ENCODE peak calls at places on chromosomes 12 and 14, in eight cellular contexts. L is suprapubic skin, A is HepG2, Z is transverse colon, C is spleen, G is prostate gland, Y is SK-N-SH, K is stomach. U is an unnamed sample. For H3K9me3 and H3K4me1, the result is how much of the 10 kb centered on the place peaks cover.

GRCh38 chr14:92880851-92881250 is 42.1 kb upstream of the CHGA start:
- DNase-seq in A (peak), K (no peak), C (no peak), Z (no peak), L (no peak), G (peak), Y (peak), U (no peak)

GRCh38 chr14:35380794-35381193 is 23.8 kb downstream of the NFKBIA start:
- DNase-seq in G (no peak), L (no peak), Z (peak), A (no peak), Y (no peak), C (no peak), K (no peak), U (no peak)

GRCh38 chr12:85920324-85920947 is 46.3 kb downstream of the NTS start:
- DNase-seq in C (no peak), Z (no peak), K (no peak), A (peak), Y (peak), G (no peak), L (no peak), U (no peak)

GRCh38 chr12:76713130-76713529 is 50.8 kb upstream of the ZDHHC17 start:
- DNase-seq in G (no peak), Z (no peak), C (no peak), K (no peak), L (no peak), Y (no peak), A (peak), U (no peak)

GRCh38 chr12:43776498-43776897 is 17.7 kb downstream of the IRAK4 start:
- DNase-seq in G (peak), C (no peak), Y (peak), Z (no peak), K (no peak), L (no peak), A (peak), U (no peak)

GRCh38 chr12:50562485-50563433 is 58.0 kb downstream of the DIP2B start:
- DNase-seq in C (no peak), Y (no peak), K (no peak), Z (no peak), G (no peak), L (no peak), A (no peak), U (no peak)

GRCh38 chr12:65962921-65963883 is 138.9 kb downstream of the HMGA2 start:
- DNase-seq in Y (peak), A (no peak), L (no peak), C (no peak), K (no peak), G (no peak), Z (peak), U (no peak)

GRCh38 chr12:41100572-41100971 is 87.5 kb upstream of the PDZRN4 start:
- DNase-seq in A (no peak), G (no peak), L (no peak), K (no peak), Z (no peak), C (no peak), Y (no peak), U (no peak)

GRCh38 chr12:117571321-117571720 is 209.9 kb upstream of the NOS1 start:
- DNase-seq in A (no peak), K (no peak), G (no peak), L (no peak), C (no peak), Z (no peak), Y (no peak), U (no peak)

GRCh38 chr12:31008241-31008711 is 65.4 kb upstream of the DDX11 start:
- DNase-seq in K (no peak), G (no peak), Z (no peak), C (peak), A (no peak), L (no peak), Y (no peak), U (no peak)

GRCh38 chr12:109894939-109895338 is 5.1 kb upstream of the TCHP start:
- DNase-seq in Z (no peak), C (peak), Y (no peak), A (no peak), G (no peak), L (no peak), K (no peak), U (no peak)

GRCh38 chr14:57692671-57693070 is 173.2 kb downstream of the SLC35F4 start:
- DNase-seq in Z (no peak), Y (peak), L (no peak), A (peak), G (no peak), C (no peak), K (no peak), U (no peak)

GRCh38 chr12:34600592-34601462 is 578.5 kb downstream of the ALG10 start:
- DNase-seq in Y (peak), C (peak), K (no peak), A (no peak), Z (no peak), L (peak), G (no peak), U (peak)

GRCh38 chr12:34599530-34600513 is 577.5 kb downstream of the ALG10 start:
- DNase-seq in Z (no peak), A (no peak), K (no peak), Y (peak), L (peak), C (peak), G (no peak), U (no peak)

GRCh38 chr12:34598352-34598827 is 576.1 kb downstream of the ALG10 start:
- DNase-seq in Y (peak), L (peak), A (no peak), Z (no peak), G (no peak), K (no peak), C (peak), U (no peak)

GRCh38 chr12:34597548-34598351 is 575.5 kb downstream of the ALG10 start:
- DNase-seq in Y (no peak), K (peak), A (no peak), C (peak), L (peak), G (no peak), Z (peak), U (peak)

DNA sequence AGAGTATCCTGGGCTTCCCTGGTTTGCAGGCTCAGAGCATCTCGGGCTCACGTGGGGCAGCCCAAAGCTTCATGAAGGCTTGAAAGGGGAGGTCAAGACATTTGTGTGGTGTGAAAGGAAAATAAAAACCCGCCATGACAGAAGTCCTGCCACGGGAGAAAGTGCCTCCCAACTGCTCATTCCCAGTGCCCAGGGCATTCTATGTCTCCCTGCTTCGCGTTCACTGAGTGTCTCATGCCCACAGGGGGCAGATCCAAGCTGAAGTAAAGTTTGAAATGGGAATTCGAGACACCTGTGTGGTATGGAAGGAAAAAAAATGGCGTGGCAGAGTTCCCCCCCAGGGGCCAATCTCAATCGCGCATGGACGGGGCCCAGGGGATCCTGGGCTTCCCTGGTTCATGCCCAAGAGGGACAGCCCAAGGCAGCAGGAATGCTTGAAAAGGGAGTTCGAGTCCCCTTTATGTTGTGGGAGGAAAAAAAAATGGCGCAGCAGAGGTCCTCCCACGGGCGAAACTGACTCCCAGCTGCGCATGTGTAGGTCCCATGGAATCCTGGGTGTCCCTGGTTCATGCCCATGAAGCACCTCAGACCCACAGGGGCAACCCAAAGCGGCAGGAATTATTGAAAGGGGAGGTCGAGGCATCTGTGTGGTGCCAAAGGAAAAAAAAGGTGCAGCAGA is 576.7 kb downstream of the ALG10 start:
- DNase-seq in Y (no peak), Z (no peak), C (peak), A (no peak), K (peak), L (peak), G (no peak), U (peak)
- H3K9me3 ChIP-seq in Y (under half), Z (half or more), C (half or more), A (half or more), K (under half), L (half or more), G (under half), U (half or more)

GRCh38 chr12:57239587-57240068 is 10.1 kb downstream of the SHMT2 start:
- DNase-seq in K (no peak), L (no peak), G (no peak), A (no peak), Z (no peak), Y (no peak), C (no peak), U (no peak)
- H3K4me1 ChIP-seq in K (half or more), L (half or more), G (under half), A (half or more), Z (half or more), Y (half or more), C (half or more), U (half or more)

GRCh38 chr14:54182419-54183040 is 214.3 kb upstream of the CDKN3 start:
- DNase-seq in L (no peak), Y (no peak), A (peak), Z (no peak), K (no peak), G (no peak), C (no peak), U (no peak)
- TF ChIP-seq POLR2AphosphoS5 in L (no peak), Y (no peak), A (no peak), Z (no peak), K (no peak), G (no peak), C (no peak), U (no peak)

GRCh38 chr14:105927661-105928060 is 401.3 kb downstream of the TMEM121 start:
- DNase-seq in A (no peak), L (peak), G (no peak), K (no peak), C (peak), Y (no peak), Z (peak), U (no peak)

GRCh38 chr14:105927094-105927475 is 400.7 kb downstream of the TMEM121 start:
- DNase-seq in C (peak), Z (no peak), A (no peak), L (no peak), K (no peak), G (no peak), Y (no peak), U (no peak)

GRCh38 chr14:105930572-105930971 is 404.2 kb downstream of the TMEM121 start:
- DNase-seq in A (no peak), Y (no peak), C (peak), K (no peak), L (peak), Z (no peak), G (no peak), U (no peak)

GRCh38 chr14:105931808-105932483 is 405.6 kb downstream of the TMEM121 start:
- DNase-seq in K (peak), C (no peak), Y (peak), Z (no peak), L (no peak), A (no peak), G (no peak), U (no peak)

DNA sequence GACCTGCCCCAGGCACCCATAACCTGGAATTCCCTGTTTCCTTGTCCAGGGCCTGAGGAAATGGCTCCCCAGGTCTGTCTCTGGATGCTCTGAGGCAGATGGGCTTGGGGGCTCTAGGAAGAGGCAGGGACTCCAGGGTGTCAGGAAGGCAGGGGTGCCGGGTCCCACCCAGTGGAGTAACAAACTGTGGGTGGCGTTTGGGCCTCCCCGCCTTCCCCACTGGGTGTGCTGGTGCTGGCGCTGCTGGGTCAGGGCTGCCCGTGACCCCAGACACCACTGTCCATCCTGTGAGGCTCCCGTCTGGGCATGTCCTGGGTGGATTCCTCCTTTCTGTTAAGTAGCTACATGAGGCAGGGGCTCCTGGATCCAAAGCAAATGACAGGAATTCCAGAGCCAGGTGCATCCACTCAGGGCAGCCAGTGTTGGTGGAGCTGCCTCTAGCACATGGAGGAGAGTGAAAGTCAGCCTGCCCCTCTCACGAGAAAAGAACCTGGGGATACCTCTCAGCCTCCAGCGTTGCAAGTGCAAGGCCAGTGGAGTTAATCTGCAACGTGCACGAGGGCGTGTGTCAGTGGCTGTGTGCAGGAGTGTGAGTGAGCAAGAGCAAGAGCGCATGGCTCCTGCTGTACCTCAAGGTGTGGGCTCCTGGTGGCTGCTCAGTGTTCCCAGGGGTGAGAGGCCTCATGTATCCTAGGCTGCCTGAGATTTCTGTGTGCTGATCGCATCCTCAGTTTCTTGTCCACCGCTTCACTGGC is 403.1 kb downstream of the TMEM121 start:
- DNase-seq in C (peak), A (no peak), G (no peak), K (no peak), L (peak), Z (no peak), Y (no peak), U (peak)
- H3K9me3 ChIP-seq in C (under half), A (under half), G (under half), K (under half), L (under half), Z (under half), Y (under half), U (under half)

GRCh38 chr12:79681008-79681590 is 9.7 kb downstream of the PAWR start:
- DNase-seq in C (no peak), K (no peak), Z (no peak), G (no peak), A (no peak), Y (no peak), L (no peak), U (no peak)
- H3K4me1 ChIP-seq in C (under half), K (under half), Z (half or more), G (under half), A (half or more), Y (under half), L (under half), U (under half)

DNA sequence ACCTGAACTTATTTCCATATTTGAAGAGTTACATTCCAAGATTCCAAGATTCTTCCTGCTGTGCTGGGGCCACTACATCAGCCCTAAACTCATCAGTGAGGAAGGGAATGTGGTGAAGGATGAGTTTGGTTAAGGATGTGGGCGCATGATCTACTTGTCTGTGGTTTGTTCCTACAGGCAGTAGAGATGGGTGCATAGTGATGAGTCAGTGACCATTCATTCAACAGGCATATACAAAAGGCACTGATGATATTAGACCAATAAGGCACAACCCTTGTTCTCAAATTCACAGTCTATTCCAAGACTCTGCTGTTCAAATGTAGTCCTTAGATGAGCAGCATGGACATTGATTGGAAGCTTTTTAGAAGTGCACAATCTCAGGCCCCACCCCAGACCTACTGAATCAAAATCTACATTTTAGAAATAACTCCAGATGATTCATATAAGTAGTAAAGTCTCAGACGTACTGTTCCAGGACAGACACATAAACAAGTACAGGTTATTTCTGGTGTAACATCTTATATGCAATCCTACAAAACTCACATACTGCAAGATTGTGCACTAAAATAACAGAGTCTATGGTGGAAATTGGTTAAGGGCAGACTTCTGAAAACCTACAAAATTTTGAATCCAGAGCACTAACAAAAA is 47.7 kb upstream of the MAP3K9 start:
- DNase-seq in L (no peak), Z (no peak), G (no peak), Y (no peak), K (no peak), A (no peak), C (no peak), U (no peak)
- TF ChIP-seq POLR2AphosphoS5 in L (no peak), Z (no peak), G (no peak), Y (no peak), K (no peak), A (no peak), C (no peak), U (no peak)

U was measured in upper lobe of left lung.